ENCODE peak calls at places on chromosomes 4 and X, in four cellular contexts. One of them, this sample, is unnamed.

GRCh38 chrX:11585174-11585573 is 80.5 kb downstream of the ARHGAP6 start:
- DNase-seq in HCT116: no peak
- DNase-seq in GM23248: no peak
- DNase-seq in GM23338: no peak
- DNase-seq in this sample: no peak

GRCh38 chr4:187335339-187335738 is 611.7 kb upstream of the FAT1 start:
- DNase-seq in HCT116: no peak
- DNase-seq in GM23248: no peak
- DNase-seq in GM23338: no peak
- DNase-seq in this sample: no peak

GRCh38 chr4:138259296-138259695 is 17.1 kb upstream of the SLC7A11 start:
- DNase-seq in HCT116: no peak
- DNase-seq in GM23248: no peak
- DNase-seq in GM23338: no peak
- DNase-seq in this sample: no peak

GRCh38 chrX:34653811-34654210 is 3.3 kb downstream of the TMEM47 start:
- DNase-seq in HCT116: no peak
- DNase-seq in GM23248: peak; percentile 52
- DNase-seq in GM23338: no peak
- DNase-seq in this sample: no peak

GRCh38 chrX:42952621-42953020 is 174.7 kb upstream of the PPP1R2C start:
- DNase-seq in HCT116: no peak
- DNase-seq in GM23248: no peak
- DNase-seq in GM23338: no peak
- DNase-seq in this sample: no peak

GRCh38 chr4:153792007-153792892 is 3.4 kb upstream of the SFRP2 start:
- DNase-seq in HCT116: no peak
- DNase-seq in GM23248: peak; percentile 81
- DNase-seq in GM23338: peak; percentile 96
- DNase-seq in this sample: no peak

GRCh38 chrX:53440101-53440500 is 5.9 kb upstream of the HSD17B10 start:
- DNase-seq in HCT116: no peak
- DNase-seq in GM23248: no peak
- DNase-seq in GM23338: no peak
- DNase-seq in this sample: no peak

GRCh38 chr4:84024405-84024804 is 474.7 kb downstream of the NKX6-1 start:
- DNase-seq in HCT116: no peak
- DNase-seq in GM23248: no peak
- DNase-seq in GM23338: no peak
- DNase-seq in this sample: no peak

GRCh38 chr4:95129708-95130343 is 372.1 kb downstream of the BMPR1B start:
- DNase-seq in HCT116: peak; percentile 73
- DNase-seq in GM23248: peak; percentile 99
- DNase-seq in GM23338: no peak
- DNase-seq in this sample: no peak

GRCh38 chr4:165725352-165725751 is 147.7 kb upstream of the TLL1 start:
- DNase-seq in HCT116: no peak
- DNase-seq in GM23248: no peak
- DNase-seq in GM23338: no peak
- DNase-seq in this sample: no peak

GRCh38 chrX:103398321-103398937 is 22.1 kb downstream of the BEX3 start:
- DNase-seq in HCT116: peak; percentile 37
- DNase-seq in GM23248: peak; percentile 88
- DNase-seq in GM23338: no peak
- DNase-seq in this sample: no peak

GRCh38 chr4:138367942-138368341 is 125.8 kb upstream of the SLC7A11 start:
- DNase-seq in HCT116: no peak
- DNase-seq in GM23248: no peak
- DNase-seq in GM23338: no peak
- DNase-seq in this sample: no peak

GRCh38 chr4:93384897-93385296 is 443.7 kb upstream of the ATOH1 start:
- DNase-seq in HCT116: no peak
- DNase-seq in GM23248: no peak
- DNase-seq in GM23338: no peak
- DNase-seq in this sample: no peak

GRCh38 chr4:7389719-7390118 is 45.0 kb downstream of the PSAPL1 start:
- DNase-seq in HCT116: no peak
- DNase-seq in GM23248: no peak
- DNase-seq in GM23338: no peak
- DNase-seq in this sample: no peak
- TF ChIP-seq EZH2phosphoT487 in HCT116: no peak
- TF ChIP-seq EZH2phosphoT487 in GM23248: no peak
- TF ChIP-seq EZH2phosphoT487 in GM23338: no peak
- TF ChIP-seq EZH2phosphoT487 in this sample: no peak

GRCh38 chr4:81215936-81216335 is 914 bp upstream of the PRKG2 start:
- DNase-seq in HCT116: no peak
- DNase-seq in GM23248: no peak
- DNase-seq in GM23338: no peak
- DNase-seq in this sample: no peak
- H3K4me2 ChIP-seq in HCT116: no peak overlapping the region
- H3K4me2 ChIP-seq in GM23248: peak overlapping the region; percentile 96
- H3K4me2 ChIP-seq in GM23338: peak overlapping the region; percentile 90
- H3K4me2 ChIP-seq in this sample: no peak overlapping the region

GRCh38 chr4:136985683-136986082 is 546.6 kb downstream of the PCDH18 start:
- DNase-seq in HCT116: no peak
- DNase-seq in GM23248: no peak
- DNase-seq in GM23338: no peak
- DNase-seq in this sample: no peak
- H3K9me2 ChIP-seq in HCT116: no peaks in the 10 kb centered on the region
- H3K9me2 ChIP-seq in GM23248: no peaks in the 10 kb centered on the region
- H3K9me2 ChIP-seq in GM23338: no peaks in the 10 kb centered on the region
- H3K9me2 ChIP-seq in this sample: no peaks in the 10 kb centered on the region

DNA sequence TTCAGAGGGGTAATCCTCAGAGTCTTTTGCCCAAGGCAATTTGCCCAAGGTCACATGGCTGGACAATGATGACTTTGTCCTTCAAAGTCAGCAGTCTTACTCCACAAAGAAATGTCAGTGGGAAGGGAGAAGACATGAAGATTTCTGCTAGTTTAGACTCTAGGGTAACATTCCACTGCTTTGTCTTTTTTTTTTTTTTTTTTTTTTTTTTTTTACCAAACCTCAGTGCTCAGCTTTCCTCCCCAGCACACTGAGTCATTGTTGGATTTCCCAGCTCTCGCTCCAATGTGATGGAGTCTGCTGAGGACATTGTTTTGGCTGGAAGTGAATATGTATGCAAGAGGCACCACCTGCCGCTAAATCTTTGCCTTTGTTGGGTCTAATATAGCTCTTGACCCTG is 7.2 kb upstream of the C1QTNF7 start:
- DNase-seq in HCT116: no peak
- DNase-seq in GM23248: peak; percentile 75
- DNase-seq in GM23338: peak; percentile 22
- DNase-seq in this sample: no peak
- TF ChIP-seq EZH2phosphoT487 in HCT116: no peak
- TF ChIP-seq EZH2phosphoT487 in GM23248: no peak
- TF ChIP-seq EZH2phosphoT487 in GM23338: no peak
- TF ChIP-seq EZH2phosphoT487 in this sample: no peak

DNA sequence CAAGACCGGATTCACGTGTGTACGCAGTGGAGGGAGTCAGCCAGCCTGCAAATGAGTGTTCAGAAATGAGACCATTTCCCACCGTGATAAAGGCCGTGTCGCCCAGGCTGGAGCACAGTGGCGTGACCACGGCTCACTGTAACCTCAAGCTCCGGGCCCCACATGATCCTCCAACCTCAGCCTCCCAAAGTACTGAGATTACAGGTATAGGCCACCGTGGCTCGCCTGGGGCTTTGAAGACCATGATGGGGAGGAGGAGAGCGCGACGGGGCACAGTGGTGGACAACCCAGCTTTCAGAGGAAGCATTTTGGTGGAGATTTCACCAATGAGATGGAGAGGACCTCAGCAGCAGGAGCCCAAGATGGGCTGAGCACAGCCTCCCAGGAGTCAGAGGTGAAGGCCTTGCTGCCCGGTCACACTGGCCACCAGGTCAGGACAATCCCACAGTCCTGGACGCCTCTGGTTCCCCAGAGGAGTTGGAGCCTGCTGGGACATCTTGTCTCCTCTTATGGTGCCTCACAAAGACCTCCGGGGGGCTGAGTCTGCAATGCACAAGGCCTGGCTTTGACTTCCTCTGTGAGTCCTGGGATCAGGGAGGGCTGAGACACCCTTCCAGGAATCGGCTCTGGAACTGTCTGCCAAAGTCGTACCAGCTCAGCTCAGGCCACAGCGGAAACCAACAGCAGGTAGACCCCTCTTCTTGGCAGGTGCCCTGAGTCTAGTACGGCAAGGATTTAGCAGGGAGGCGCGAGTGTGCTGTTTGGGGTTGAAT is 22.4 kb upstream of the MXD4 start:
- DNase-seq in HCT116: no peak
- DNase-seq in GM23248: no peak
- DNase-seq in GM23338: no peak
- DNase-seq in this sample: no peak
- H3K4me2 ChIP-seq in HCT116: no peak overlapping the region
- H3K4me2 ChIP-seq in GM23248: no peak overlapping the region
- H3K4me2 ChIP-seq in GM23338: no peak overlapping the region
- H3K4me2 ChIP-seq in this sample: no peak overlapping the region

DNA sequence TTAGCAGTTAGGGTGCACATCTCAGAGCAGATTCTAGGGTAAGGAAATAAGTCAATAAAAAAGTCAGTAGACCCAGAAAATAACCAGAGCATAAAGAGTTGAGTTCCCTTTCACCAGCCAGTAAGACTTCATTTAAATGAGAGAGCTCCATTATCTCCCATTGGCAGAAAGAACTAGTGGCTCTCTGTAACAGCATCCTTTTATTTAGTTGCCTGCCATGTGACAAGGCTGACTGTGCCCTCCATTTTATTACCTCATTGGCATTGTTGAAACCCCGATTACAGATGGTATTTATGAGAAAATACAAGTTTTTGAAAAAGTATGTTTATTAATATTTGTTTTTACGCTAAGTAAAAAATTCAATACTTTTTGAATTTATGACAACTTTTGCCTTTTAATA is 859.5 kb upstream of the NDST4 start:
- DNase-seq in HCT116: no peak
- DNase-seq in GM23248: no peak
- DNase-seq in GM23338: peak; percentile 50
- DNase-seq in this sample: no peak
- H3K9me2 ChIP-seq in HCT116: no peaks in the 10 kb centered on the region
- H3K9me2 ChIP-seq in GM23248: no peaks in the 10 kb centered on the region
- H3K9me2 ChIP-seq in GM23338: no peaks in the 10 kb centered on the region
- H3K9me2 ChIP-seq in this sample: no peaks in the 10 kb centered on the region

GRCh38 chrX:1932231-1932630 is 317.4 kb downstream of the ASMT start:
- DNase-seq in HCT116: no peak
- DNase-seq in GM23248: peak; percentile 26
- DNase-seq in GM23338: no peak
- DNase-seq in this sample: no peak
- TF ChIP-seq EZH2phosphoT487 in HCT116: no peak
- TF ChIP-seq EZH2phosphoT487 in GM23248: no peak
- TF ChIP-seq EZH2phosphoT487 in GM23338: no peak
- TF ChIP-seq EZH2phosphoT487 in this sample: no peak

GRCh38 chr4:19728773-19729172 is 522.9 kb upstream of the SLIT2 start:
- DNase-seq in HCT116: no peak
- DNase-seq in GM23248: no peak
- DNase-seq in GM23338: no peak
- DNase-seq in this sample: no peak

GRCh38 chr4:19725130-19725529 is 526.6 kb upstream of the SLIT2 start:
- DNase-seq in HCT116: no peak
- DNase-seq in GM23248: no peak
- DNase-seq in GM23338: no peak
- DNase-seq in this sample: no peak

GRCh38 chr4:19729873-19730735 is 521.6 kb upstream of the SLIT2 start:
- DNase-seq in HCT116: no peak
- DNase-seq in GM23248: peak; percentile 12
- DNase-seq in GM23338: no peak
- DNase-seq in this sample: peak; percentile 46

GRCh38 chr4:19722404-19722803 is 529.3 kb upstream of the SLIT2 start:
- DNase-seq in HCT116: no peak
- DNase-seq in GM23248: no peak
- DNase-seq in GM23338: no peak
- DNase-seq in this sample: no peak

DNA sequence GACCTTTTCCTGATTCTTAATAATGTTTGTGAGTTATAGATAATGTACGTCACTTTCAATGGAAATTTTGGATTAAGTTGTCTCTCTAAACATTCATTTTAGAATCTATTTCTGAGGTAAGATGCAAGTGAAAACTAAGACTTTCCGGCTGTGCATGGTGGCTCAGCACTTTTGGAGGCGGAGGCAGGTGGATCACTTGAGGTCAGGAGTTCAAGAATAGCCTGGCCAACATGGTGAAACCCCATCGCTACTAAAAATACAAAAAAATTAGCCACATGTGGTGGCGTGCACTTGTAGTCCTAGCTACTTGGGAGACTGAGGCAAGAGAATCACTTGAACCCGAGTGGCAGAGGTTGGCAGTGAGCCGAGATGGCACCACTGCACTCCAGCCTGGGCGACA is 524.6 kb upstream of the SLIT2 start:
- DNase-seq in HCT116: no peak
- DNase-seq in GM23248: no peak
- DNase-seq in GM23338: no peak
- DNase-seq in this sample: no peak
- H3K4me2 ChIP-seq in HCT116: no peak overlapping the region
- H3K4me2 ChIP-seq in GM23248: no peak overlapping the region
- H3K4me2 ChIP-seq in GM23338: no peak overlapping the region
- H3K4me2 ChIP-seq in this sample: no peak overlapping the region

GRCh38 chr4:14157262-14157661 is 529.7 kb upstream of the BOD1L1 start:
- DNase-seq in HCT116: no peak
- DNase-seq in GM23248: no peak
- DNase-seq in GM23338: no peak
- DNase-seq in this sample: no peak
- H3K9me2 ChIP-seq in HCT116: no peaks in the 10 kb centered on the region
- H3K9me2 ChIP-seq in GM23248: no peaks in the 10 kb centered on the region
- H3K9me2 ChIP-seq in GM23338: no peaks in the 10 kb centered on the region
- H3K9me2 ChIP-seq in this sample: no peaks in the 10 kb centered on the region